ENCODE peak calls at places on chromosomes 11 and 22, in seven cellular contexts. G is AG08395; H is NAMALWA; F is CD4-positive, alpha-beta T cell; N is activated CD8-positive, alpha-beta memory T cell treated with anti-CD3 and anti-CD28 coated beads, Interleukin-2, amount 10 ng/mL, durations not matched to agents 7 days and 5 days; K is stimulated activated naive CD4-positive, alpha-beta T cell; S is AG10803. J is an unnamed sample.

GRCh38 chr11:10454902-10455631 is at the start of gene AMPD3:
- DNase-seq in G (peak), H (peak), F (no peak), N (no peak), K (no peak), S (peak), J (peak)

GRCh38 chr11:42175203-42175602 is 715.8 kb upstream of the LRRC4C start:
- DNase-seq in G (peak), H (no peak), F (no peak), N (no peak), K (no peak), S (peak), J (no peak)

GRCh38 chr11:131099746-131100145 is 183.5 kb upstream of the SNX19 start:
- DNase-seq in G (no peak), H (no peak), F (no peak), N (no peak), K (no peak), S (peak), J (peak)

GRCh38 chr22:11629661-11630385 is 3898.2 kb upstream of the OR11H1 start:
- DNase-seq in G (no peak), H (no peak), F (no peak), N (no peak), K (no peak), S (no peak), J (no peak)

GRCh38 chr22:17851754-17852153 is 77.5 kb upstream of the BID start:
- DNase-seq in G (no peak), H (no peak), F (no peak), N (no peak), K (no peak), S (no peak), J (no peak)

GRCh38 chr11:122268601-122269130 is 152.7 kb upstream of the BLID start:
- DNase-seq in G (no peak), H (no peak), F (no peak), N (no peak), K (no peak), S (no peak), J (no peak)

GRCh38 chr11:660681-661444 is 23.8 kb downstream of the DRD4 start:
- DNase-seq in G (no peak), H (no peak), F (no peak), N (no peak), K (no peak), S (no peak), J (no peak)

GRCh38 chr11:113546757-113547507 is 71.7 kb upstream of the DRD2 start:
- DNase-seq in G (peak), H (no peak), F (no peak), N (peak), K (no peak), S (peak), J (peak)

GRCh38 chr22:47129902-47130301 is 367.5 kb downstream of the TBC1D22A start:
- DNase-seq in G (no peak), H (no peak), F (no peak), N (peak), K (no peak), S (no peak), J (no peak)

GRCh38 chr11:3989891-3990290 is 104.7 kb upstream of the RRM1 start:
- DNase-seq in G (no peak), H (no peak), F (no peak), N (peak), K (peak), S (no peak), J (no peak)

GRCh38 chr11:119791701-119792151 is 62.7 kb upstream of the NECTIN1 start:
- DNase-seq in G (peak), H (no peak), F (no peak), N (no peak), K (no peak), S (peak), J (peak)

GRCh38 chr11:2987881-2988280 is 4.2 kb downstream of the NAP1L4 start:
- DNase-seq in G (no peak), H (no peak), F (peak), N (peak), K (peak), S (no peak), J (no peak)

GRCh38 chr11:4626207-4627105 is 10.8 kb upstream of the OR51D1 start:
- DNase-seq in G (peak), H (peak), F (no peak), N (peak), K (peak), S (peak), J (peak)

GRCh38 chr11:111429066-111429506 is 50.0 kb upstream of the POU2AF1 start:
- DNase-seq in G (peak), H (peak), F (peak), N (peak), K (peak), S (peak), J (no peak)

GRCh38 chr11:126147268-126148111 is 64.0 kb downstream of the RPUSD4 start:
- DNase-seq in G (no peak), H (no peak), F (no peak), N (no peak), K (no peak), S (no peak), J (no peak)

GRCh38 chr11:43504316-43504950 is 145.7 kb downstream of the TTC17 start:
- DNase-seq in G (peak), H (peak), F (no peak), N (peak), K (no peak), S (peak), J (peak)

GRCh38 chr11:107706531-107706930 is 5.3 kb downstream of the SLN start:
- DNase-seq in G (no peak), H (no peak), F (no peak), N (no peak), K (no peak), S (no peak), J (no peak)

GRCh38 chr11:96863520-96863919 is 473.7 kb downstream of the JRKL start:
- DNase-seq in G (no peak), H (no peak), F (no peak), N (no peak), K (no peak), S (no peak), J (no peak)

GRCh38 chr11:76672431-76673163 is 2.0 kb upstream of the LRRC32 start:
- DNase-seq in G (no peak), H (peak), F (peak), N (peak), K (no peak), S (no peak), J (no peak)

GRCh38 chr22:46866591-46866990 is 104.1 kb downstream of the TBC1D22A start:
- DNase-seq in G (peak), H (no peak), F (no peak), N (no peak), K (no peak), S (peak), J (peak)

GRCh38 chr11:72782081-72782920 is 11.5 kb downstream of the STARD10 start:
- DNase-seq in G (no peak), H (no peak), F (no peak), N (no peak), K (no peak), S (no peak), J (no peak)

GRCh38 chr22:49958961-49959781 is 1.4 kb upstream of the PIM3 start:
- DNase-seq in G (no peak), H (no peak), F (no peak), N (no peak), K (no peak), S (no peak), J (no peak)

GRCh38 chr11:1165256-1166041 is 7.7 kb downstream of the MUC5AC start:
- DNase-seq in G (no peak), H (no peak), F (no peak), N (no peak), K (no peak), S (no peak), J (no peak)

GRCh38 chr22:29695129-29695926 is 24.5 kb upstream of the CABP7 start:
- DNase-seq in G (peak), H (no peak), F (no peak), N (no peak), K (no peak), S (no peak), J (no peak)

GRCh38 chr11:67262731-67263675 is 3.3 kb upstream of the GRK2 start:
- DNase-seq in G (peak), H (peak), F (peak), N (peak), K (peak), S (peak), J (peak)

GRCh38 chr11:11538277-11538960 is 83.4 kb downstream of the GALNT18 start:
- DNase-seq in G (no peak), H (no peak), F (no peak), N (no peak), K (no peak), S (no peak), J (no peak)

GRCh38 chr11:18046116-18046777 is at the start of gene TPH1:
- DNase-seq in G (peak), H (no peak), F (no peak), N (no peak), K (no peak), S (peak), J (no peak)

GRCh38 chr11:14969922-14970323 is 2.2 kb downstream of the CALCA start:
- DNase-seq in G (no peak), H (peak), F (peak), N (peak), K (peak), S (no peak), J (peak)

GRCh38 chr11:64251986-64252837 is 882 bp downstream of the PLCB3 start:
- DNase-seq in G (peak), H (no peak), F (no peak), N (no peak), K (no peak), S (peak), J (peak)

GRCh38 chr11:115528217-115528616 is 24.0 kb upstream of the CADM1 start:
- DNase-seq in G (no peak), H (no peak), F (no peak), N (no peak), K (no peak), S (no peak), J (no peak)

GRCh38 chr22:25718109-25718830 is 23.7 kb upstream of the MYO18B start:
- DNase-seq in G (no peak), H (no peak), F (no peak), N (no peak), K (no peak), S (no peak), J (no peak)

GRCh38 chr22:19962246-19962908 is 20.8 kb upstream of the TXNRD2 start:
- DNase-seq in G (peak), H (peak), F (peak), N (peak), K (peak), S (peak), J (peak)

GRCh38 chr11:28938091-28938490 is 829.9 kb downstream of the METTL15 start:
- DNase-seq in G (no peak), H (no peak), F (no peak), N (no peak), K (no peak), S (no peak), J (no peak)

GRCh38 chr11:115488945-115489344 is 15.3 kb downstream of the CADM1 start:
- DNase-seq in G (no peak), H (no peak), F (no peak), N (no peak), K (no peak), S (peak), J (no peak)

GRCh38 chr11:3901249-3902025 is 46.0 kb downstream of the STIM1 start:
- DNase-seq in G (no peak), H (no peak), F (no peak), N (no peak), K (no peak), S (no peak), J (no peak)

GRCh38 chr11:9120659-9121350 is 29.4 kb upstream of the SCUBE2 start:
- DNase-seq in G (no peak), H (no peak), F (no peak), N (no peak), K (no peak), S (no peak), J (no peak)

GRCh38 chr22:17483670-17484372 is 79.5 kb upstream of the SLC25A18 start:
- DNase-seq in G (no peak), H (peak), F (no peak), N (no peak), K (no peak), S (no peak), J (no peak)

GRCh38 chr11:57446055-57446454 is 14.3 kb upstream of the RTN4RL2 start:
- DNase-seq in G (no peak), H (no peak), F (no peak), N (no peak), K (no peak), S (no peak), J (no peak)